ENCODE peak calls at places on chromosomes 7 and 10, in four cellular contexts. One of them, this sample, is unnamed.

GRCh38 chr10:88293073-88293472 is 290.0 kb downstream of the RNLS start:
- DNase-seq in GM23338: no peak
- DNase-seq in lower lobe of right lung: no peak
- DNase-seq in amygdala: no peak
- DNase-seq in this sample: no peak

GRCh38 chr7:30974605-30975256 is 11.0 kb downstream of the GHRHR start:
- DNase-seq in GM23338: peak
- DNase-seq in lower lobe of right lung: peak
- DNase-seq in amygdala: no peak
- DNase-seq in this sample: peak

GRCh38 chr10:80539421-80539999 is 1.8 kb downstream of the SH2D4B start:
- DNase-seq in lower lobe of right lung: no peak
- DNase-seq in amygdala: no peak
- DNase-seq in GM23338: no peak
- DNase-seq in this sample: no peak

GRCh38 chr10:74824184-74825032 is 2.0 kb upstream of the KAT6B start:
- DNase-seq in GM23338: peak
- DNase-seq in amygdala: peak
- DNase-seq in lower lobe of right lung: no peak
- DNase-seq in this sample: no peak

GRCh38 chr10:35961501-35961900 is 319.4 kb upstream of the FZD8 start:
- DNase-seq in lower lobe of right lung: no peak
- DNase-seq in amygdala: no peak
- DNase-seq in GM23338: no peak
- DNase-seq in this sample: peak

GRCh38 chr10:18087398-18087797 is 52.8 kb upstream of the CACNB2 start:
- DNase-seq in amygdala: no peak
- DNase-seq in GM23338: no peak
- DNase-seq in lower lobe of right lung: no peak
- DNase-seq in this sample: no peak

GRCh38 chr7:116707289-116707688 is 35.3 kb downstream of the MET start:
- DNase-seq in lower lobe of right lung: no peak
- DNase-seq in GM23338: no peak
- DNase-seq in amygdala: no peak
- DNase-seq in this sample: no peak

GRCh38 chr7:151307536-151307935 is 34.1 kb upstream of the NUB1 start:
- DNase-seq in amygdala: no peak
- DNase-seq in GM23338: no peak
- DNase-seq in lower lobe of right lung: no peak
- DNase-seq in this sample: no peak

GRCh38 chr7:44163591-44163990 is 22.5 kb upstream of the MYL7 start:
- DNase-seq in amygdala: no peak
- DNase-seq in lower lobe of right lung: no peak
- DNase-seq in GM23338: no peak
- DNase-seq in this sample: peak

GRCh38 chr10:100887761-100888296 is 24.9 kb upstream of the SLF2 start:
- DNase-seq in lower lobe of right lung: no peak
- DNase-seq in GM23338: no peak
- DNase-seq in amygdala: no peak
- DNase-seq in this sample: no peak

GRCh38 chr10:30862486-30862885 is 169.2 kb downstream of the ZNF438 start:
- DNase-seq in GM23338: no peak
- DNase-seq in lower lobe of right lung: no peak
- DNase-seq in amygdala: no peak
- DNase-seq in this sample: no peak

GRCh38 chr10:116892873-116893685 is 43.8 kb downstream of the ENO4 start:
- DNase-seq in GM23338: no peak
- DNase-seq in amygdala: no peak
- DNase-seq in lower lobe of right lung: no peak
- DNase-seq in this sample: peak

GRCh38 chr7:47946581-47947354 is 1.5 kb downstream of the PKD1L1 start:
- DNase-seq in GM23338: no peak
- DNase-seq in amygdala: no peak
- DNase-seq in lower lobe of right lung: no peak
- DNase-seq in this sample: no peak

GRCh38 chr7:28807396-28807994 is 150.6 kb downstream of the TRIL start:
- DNase-seq in amygdala: no peak
- DNase-seq in lower lobe of right lung: no peak
- DNase-seq in GM23338: no peak
- DNase-seq in this sample: no peak

GRCh38 chr10:94288361-94289116 is 74.2 kb downstream of the NOC3L start:
- DNase-seq in GM23338: peak
- DNase-seq in amygdala: no peak
- DNase-seq in lower lobe of right lung: no peak
- DNase-seq in this sample: no peak

GRCh38 chr7:66267249-66267648 is 62.1 kb downstream of the TPST1 start:
- DNase-seq in lower lobe of right lung: no peak
- DNase-seq in amygdala: no peak
- DNase-seq in GM23338: no peak
- DNase-seq in this sample: no peak

GRCh38 chr10:109894516-109894915 is 28.8 kb downstream of the XPNPEP1 start:
- DNase-seq in amygdala: peak
- DNase-seq in lower lobe of right lung: peak
- DNase-seq in GM23338: no peak
- DNase-seq in this sample: no peak

GRCh38 chr7:80139179-80139578 is 4.5 kb downstream of the GNAI1 start:
- DNase-seq in GM23338: no peak
- DNase-seq in lower lobe of right lung: no peak
- DNase-seq in amygdala: no peak
- DNase-seq in this sample: no peak

GRCh38 chr7:74375726-74376220 is 77.9 kb upstream of the GTF2IRD1 start:
- DNase-seq in amygdala: no peak
- DNase-seq in lower lobe of right lung: no peak
- DNase-seq in GM23338: no peak
- DNase-seq in this sample: no peak

GRCh38 chr10:44382131-44382858 is 2.6 kb downstream of the CXCL12 start:
- DNase-seq in lower lobe of right lung: no peak
- DNase-seq in amygdala: no peak
- DNase-seq in GM23338: peak
- DNase-seq in this sample: peak

GRCh38 chr7:81616951-81617350 is 152.9 kb downstream of the HGF start:
- DNase-seq in amygdala: no peak
- DNase-seq in GM23338: no peak
- DNase-seq in lower lobe of right lung: no peak
- DNase-seq in this sample: peak

GRCh38 chr7:79453558-79454324 is at the start of gene MAGI2:
- DNase-seq in GM23338: peak
- DNase-seq in lower lobe of right lung: peak
- DNase-seq in amygdala: peak
- DNase-seq in this sample: peak

GRCh38 chr10:132163278-132163765 is 23.4 kb upstream of the DPYSL4 start:
- DNase-seq in lower lobe of right lung: peak
- DNase-seq in GM23338: peak
- DNase-seq in amygdala: no peak
- DNase-seq in this sample: peak

GRCh38 chr10:119235381-119235780 is 28.0 kb downstream of the GRK5 start:
- DNase-seq in GM23338: no peak
- DNase-seq in lower lobe of right lung: no peak
- DNase-seq in amygdala: peak
- DNase-seq in this sample: no peak

GRCh38 chr7:65477326-65477725 is 103.7 kb downstream of the ZNF92 start:
- DNase-seq in lower lobe of right lung: no peak
- DNase-seq in GM23338: peak
- DNase-seq in amygdala: no peak
- DNase-seq in this sample: peak

GRCh38 chr10:60446070-60446833 is 56.6 kb upstream of the ANK3 start:
- DNase-seq in amygdala: no peak
- DNase-seq in GM23338: peak
- DNase-seq in lower lobe of right lung: no peak
- DNase-seq in this sample: no peak

GRCh38 chr10:133258818-133259602 is 17.7 kb downstream of the ADAM8 start:
- DNase-seq in GM23338: no peak
- DNase-seq in lower lobe of right lung: peak
- DNase-seq in amygdala: peak
- DNase-seq in this sample: no peak

GRCh38 chr10:77987671-77988070 is 41.6 kb downstream of the POLR3A start:
- DNase-seq in lower lobe of right lung: no peak
- DNase-seq in GM23338: no peak
- DNase-seq in amygdala: no peak
- DNase-seq in this sample: no peak

GRCh38 chr10:97821308-97822038 is 28.2 kb upstream of the GOLGA7B start:
- DNase-seq in GM23338: peak
- DNase-seq in amygdala: no peak
- DNase-seq in lower lobe of right lung: no peak
- DNase-seq in this sample: peak

GRCh38 chr10:125473138-125473793 is 209.7 kb downstream of the TEX36 start:
- DNase-seq in lower lobe of right lung: no peak
- DNase-seq in amygdala: no peak
- DNase-seq in GM23338: no peak
- DNase-seq in this sample: no peak

This sample was measured in mesendoderm.